ENCODE peak calls at places on chromosomes 4 and X, in nine cellular contexts. Q is WERI-Rb-1; O is epithelial cell of esophagus; N is AG04450; G is CD8-positive, alpha-beta T cell; C is cardiac muscle cell; V is mammary epithelial cell; K is MM.1S; D is upper lobe of left lung. I is an unnamed sample.

GRCh38 chrX:111402378-111402777 is 9.6 kb downstream of the DCX start:
- DNase-seq in K (no peak), C (no peak), D (no peak), V (no peak), Q (no peak), O (no peak), N (no peak), G (no peak), I (no peak)

GRCh38 chr4:152431287-152431686 is 104.6 kb downstream of the FBXW7 start:
- DNase-seq in N (no peak), K (no peak), O (no peak), D (no peak), C (no peak), G (no peak), V (no peak), Q (no peak), I (no peak)

GRCh38 chrX:13939741-13940597 is 89.7 kb downstream of the GEMIN8 start:
- DNase-seq in Q (no peak), G (no peak), C (no peak), V (no peak), N (no peak), O (no peak), D (no peak), K (no peak), I (no peak)

GRCh38 chr4:54585321-54586000 is 72.3 kb upstream of the KIT start:
- DNase-seq in Q (no peak), O (peak), V (peak), K (no peak), N (no peak), D (no peak), C (peak), G (no peak), I (no peak)

GRCh38 chr4:112895785-112896184 is 153.7 kb upstream of the ANK2 start:
- DNase-seq in V (peak), G (no peak), K (no peak), C (no peak), D (no peak), O (peak), Q (peak), N (no peak), I (no peak)

GRCh38 chrX:77426811-77427210 is 20.4 kb upstream of the FGF16 start:
- DNase-seq in G (no peak), D (no peak), V (peak), K (no peak), C (peak), Q (no peak), N (no peak), O (peak), I (no peak)

GRCh38 chrX:84932814-84933213 is 70.9 kb upstream of the APOOL start:
- DNase-seq in G (no peak), C (no peak), D (no peak), Q (no peak), V (no peak), N (no peak), O (no peak), K (no peak), I (no peak)

GRCh38 chrX:54043696-54044125 is 562 bp downstream of the PHF8 start:
- DNase-seq in N (no peak), V (peak), Q (peak), C (no peak), G (peak), D (peak), K (peak), O (peak), I (no peak)

GRCh38 chr4:10730019-10730418 is 45.5 kb upstream of the CLNK start:
- DNase-seq in Q (no peak), C (no peak), G (no peak), O (no peak), K (no peak), N (no peak), V (no peak), D (no peak), I (no peak)

GRCh38 chr4:15163284-15163645 is 161.0 kb downstream of the CPEB2 start:
- DNase-seq in C (peak), D (no peak), V (no peak), K (no peak), Q (peak), O (no peak), G (no peak), N (no peak), I (no peak)

GRCh38 chr4:53695540-53696463 is 104.5 kb upstream of the LNX1 start:
- DNase-seq in O (no peak), D (no peak), Q (no peak), V (no peak), N (no peak), G (no peak), C (no peak), K (no peak), I (no peak)

GRCh38 chr4:89001647-89002518 is 55.1 kb downstream of the FAM13A start:
- DNase-seq in V (no peak), D (no peak), G (no peak), C (no peak), O (peak), K (no peak), Q (no peak), N (no peak), I (no peak)

GRCh38 chr4:151600432-151600831 is 160.4 kb downstream of the GATB start:
- DNase-seq in N (no peak), K (no peak), V (peak), C (no peak), O (peak), D (no peak), Q (no peak), G (no peak), I (no peak)

GRCh38 chr4:138035781-138036258 is 206.3 kb downstream of the SLC7A11 start:
- DNase-seq in N (no peak), V (peak), C (peak), D (no peak), K (peak), G (no peak), Q (peak), O (peak), I (no peak)

GRCh38 chr4:68369474-68369805 is 19.6 kb upstream of the YTHDC1 start:
- DNase-seq in K (no peak), N (no peak), V (peak), D (no peak), C (peak), Q (no peak), O (peak), G (no peak), I (no peak)

GRCh38 chr4:72886602-72887001 is 182.9 kb downstream of the COX18 start:
- DNase-seq in D (no peak), O (peak), Q (no peak), C (peak), G (no peak), K (no peak), V (no peak), N (no peak), I (no peak)

GRCh38 chr4:106869551-106869950 is 166.6 kb downstream of the DKK2 start:
- DNase-seq in D (no peak), C (peak), V (peak), G (no peak), Q (no peak), N (no peak), K (no peak), O (peak), I (no peak)

GRCh38 chr4:36399762-36400353 is 118.4 kb downstream of the DTHD1 start:
- DNase-seq in Q (peak), K (peak), G (peak), O (peak), N (no peak), C (peak), V (no peak), D (no peak), I (no peak)

GRCh38 chr4:140286503-140286902 is 86.9 kb upstream of the SCOC start:
- DNase-seq in K (no peak), Q (no peak), C (no peak), G (no peak), N (no peak), V (no peak), D (peak), O (no peak), I (peak)

GRCh38 chrX:13690836-13691235 is 1.9 kb downstream of the RAB9A start:
- DNase-seq in Q (no peak), V (peak), G (no peak), N (no peak), D (no peak), K (no peak), O (no peak), C (no peak), I (no peak)

GRCh38 chr4:124111922-124112321 is 600.6 kb downstream of the ANKRD50 start:
- DNase-seq in N (peak), K (peak), O (peak), Q (peak), G (no peak), V (peak), C (peak), D (no peak), I (peak)

GRCh38 chr4:37822220-37822619 is 4.3 kb upstream of the PGM2 start:
- DNase-seq in O (no peak), K (no peak), N (no peak), G (no peak), D (no peak), V (no peak), Q (no peak), C (peak), I (no peak)

GRCh38 chr4:163331629-163332360 is 601 bp downstream of the NPY1R start:
- DNase-seq in Q (peak), N (no peak), O (peak), D (peak), V (peak), C (peak), K (no peak), G (no peak), I (no peak)

GRCh38 chr4:118915468-118915867 is 26.8 kb downstream of the SYNPO2 start:
- DNase-seq in G (no peak), V (peak), D (no peak), O (peak), Q (no peak), K (no peak), N (no peak), C (no peak), I (no peak)
- TF ChIP-seq CTCF in G (no peak), V (no peak), D (no peak), O (no peak), Q (no peak), K (no peak), N (no peak), C (no peak), I (no peak)

GRCh38 chr4:16894406-16894805 is 4.0 kb downstream of the LDB2 start:
- DNase-seq in D (no peak), O (no peak), N (no peak), Q (no peak), K (no peak), C (no peak), V (no peak), G (no peak), I (no peak)

GRCh38 chr4:16896871-16897270 is 1.6 kb downstream of the LDB2 start:
- DNase-seq in Q (no peak), V (no peak), G (no peak), K (no peak), O (no peak), C (peak), N (peak), D (no peak), I (peak)

GRCh38 chr4:16897351-16897750 is 1.1 kb downstream of the LDB2 start:
- DNase-seq in V (no peak), O (no peak), D (no peak), G (no peak), N (no peak), C (peak), Q (no peak), K (no peak), I (no peak)

GRCh38 chr4:16897991-16898827 is at the start of gene LDB2:
- DNase-seq in D (peak), O (no peak), V (no peak), G (no peak), C (peak), Q (no peak), K (no peak), N (peak), I (peak)

DNA sequence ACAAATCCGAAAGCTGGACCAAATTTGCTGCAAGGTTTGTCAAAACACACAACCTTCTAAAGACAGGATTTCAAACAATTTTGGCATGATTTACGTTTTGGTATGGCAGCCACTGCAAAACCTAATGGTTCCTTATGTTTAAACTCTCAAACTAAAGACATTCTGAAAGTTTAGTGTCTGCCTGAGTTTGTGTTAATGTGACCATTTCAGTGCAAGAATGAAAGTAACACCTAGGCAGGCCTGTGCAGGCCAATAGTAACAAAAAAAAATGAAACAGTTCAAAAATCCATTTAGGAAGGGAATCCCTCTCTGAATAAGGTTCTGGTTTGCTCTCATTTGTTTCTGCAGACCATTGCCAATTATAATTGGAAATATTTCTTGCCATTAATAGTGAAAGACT is 1.9 kb upstream of the LDB2 start:
- DNase-seq in V (no peak), G (no peak), D (no peak), N (no peak), K (no peak), O (no peak), Q (no peak), C (no peak), I (no peak)
- TF ChIP-seq CTCF in V (no peak), G (no peak), D (no peak), N (no peak), K (no peak), O (no peak), Q (no peak), C (no peak), I (no peak)

GRCh38 chr4:99457676-99458075 is 22.5 kb upstream of the ADH7 start:
- DNase-seq in V (peak), Q (no peak), K (no peak), N (no peak), C (no peak), D (no peak), G (no peak), O (peak), I (no peak)

GRCh38 chr4:99459546-99460042 is 24.5 kb upstream of the ADH7 start:
- DNase-seq in Q (no peak), D (no peak), K (no peak), C (no peak), G (no peak), V (no peak), N (no peak), O (no peak), I (no peak)

GRCh38 chr4:99461623-99462401 is 26.7 kb upstream of the ADH7 start:
- DNase-seq in K (no peak), Q (no peak), G (no peak), V (no peak), O (no peak), D (no peak), N (no peak), C (no peak), I (no peak)

GRCh38 chr4:99458911-99459447 is 23.8 kb upstream of the ADH7 start:
- DNase-seq in K (no peak), O (peak), D (no peak), N (no peak), G (no peak), C (peak), V (peak), Q (no peak), I (no peak)

GRCh38 chr4:99457270-99457669 is 22.1 kb upstream of the ADH7 start:
- DNase-seq in G (no peak), O (peak), C (peak), Q (peak), N (no peak), K (no peak), D (no peak), V (no peak), I (no peak)
- TF ChIP-seq CTCF in G (no peak), O (peak), C (peak), Q (peak), N (peak), K (no peak), D (no peak), V (no peak), I (peak)

DNA sequence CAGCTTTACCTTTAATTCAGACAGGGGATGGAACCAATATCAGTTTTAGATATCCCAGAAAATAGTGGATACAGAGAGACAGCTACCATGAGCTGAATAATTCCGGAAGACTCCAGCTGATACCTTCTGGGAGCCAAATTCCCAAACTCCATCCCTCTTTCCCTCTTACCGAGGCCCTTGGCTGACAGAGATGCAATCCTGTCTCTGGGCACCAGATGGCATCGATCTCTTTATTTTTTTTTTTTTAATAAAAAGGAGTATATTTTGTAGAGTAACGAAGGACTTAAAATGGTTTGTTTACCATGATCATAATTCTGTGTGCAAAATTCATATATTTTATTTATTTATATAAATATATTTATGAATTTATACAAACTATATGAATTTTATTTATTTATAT is 31.0 kb downstream of the RAB40A start:
- DNase-seq in Q (no peak), K (no peak), D (no peak), C (peak), G (no peak), V (no peak), N (no peak), O (peak), I (no peak)
- TF ChIP-seq CTCF in Q (peak), K (peak), D (no peak), C (peak), G (no peak), V (peak), N (peak), O (peak), I (peak)

DNA sequence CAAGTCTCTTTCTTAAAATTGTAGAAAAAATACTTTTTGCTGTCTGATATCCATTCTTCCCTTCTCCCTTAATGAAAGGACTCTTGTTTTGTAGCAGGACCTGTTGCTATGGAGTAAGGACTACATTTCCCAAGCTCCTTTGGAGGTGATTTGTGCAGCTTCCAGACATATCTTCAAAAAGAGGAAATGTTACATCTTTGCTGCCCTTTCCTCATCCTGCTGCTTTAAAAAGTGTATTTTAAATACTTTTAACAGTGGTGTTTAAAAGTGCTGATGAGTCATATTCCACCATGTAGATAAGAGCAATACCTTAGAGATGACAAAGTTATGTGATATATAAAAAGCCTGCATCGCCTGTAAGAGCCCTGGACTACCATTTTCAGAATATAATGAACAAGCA is 98.7 kb downstream of the CFAP299 start:
- DNase-seq in D (no peak), Q (no peak), C (peak), O (no peak), V (no peak), K (no peak), N (peak), G (no peak), I (no peak)
- TF ChIP-seq CTCF in D (no peak), Q (no peak), C (no peak), O (no peak), V (no peak), K (no peak), N (no peak), G (no peak), I (no peak)

DNA sequence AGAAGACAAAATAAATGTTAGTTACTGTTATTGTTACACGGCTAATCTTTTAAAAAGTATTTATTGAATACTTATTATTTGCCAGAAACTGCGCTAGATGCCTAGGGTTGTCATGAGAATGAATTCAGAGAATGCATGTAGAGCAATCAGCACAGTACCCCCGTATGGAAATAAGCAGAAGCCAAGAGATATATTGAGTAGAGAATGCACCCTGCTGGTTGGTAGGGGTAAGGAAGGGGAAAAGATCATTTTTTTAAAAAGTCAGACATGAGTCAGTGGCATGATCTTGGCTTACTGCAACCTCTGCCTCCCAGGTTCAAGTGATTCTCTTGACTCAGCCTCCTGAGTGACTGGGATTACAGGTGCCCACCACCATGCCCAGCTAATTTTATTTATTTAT is 13.1 kb upstream of the DRP2 start:
- DNase-seq in K (peak), Q (no peak), V (peak), C (peak), N (no peak), O (peak), D (no peak), G (no peak), I (no peak)
- TF ChIP-seq CTCF in K (peak), Q (peak), V (peak), C (peak), N (peak), O (peak), D (peak), G (no peak), I (peak)

DNA sequence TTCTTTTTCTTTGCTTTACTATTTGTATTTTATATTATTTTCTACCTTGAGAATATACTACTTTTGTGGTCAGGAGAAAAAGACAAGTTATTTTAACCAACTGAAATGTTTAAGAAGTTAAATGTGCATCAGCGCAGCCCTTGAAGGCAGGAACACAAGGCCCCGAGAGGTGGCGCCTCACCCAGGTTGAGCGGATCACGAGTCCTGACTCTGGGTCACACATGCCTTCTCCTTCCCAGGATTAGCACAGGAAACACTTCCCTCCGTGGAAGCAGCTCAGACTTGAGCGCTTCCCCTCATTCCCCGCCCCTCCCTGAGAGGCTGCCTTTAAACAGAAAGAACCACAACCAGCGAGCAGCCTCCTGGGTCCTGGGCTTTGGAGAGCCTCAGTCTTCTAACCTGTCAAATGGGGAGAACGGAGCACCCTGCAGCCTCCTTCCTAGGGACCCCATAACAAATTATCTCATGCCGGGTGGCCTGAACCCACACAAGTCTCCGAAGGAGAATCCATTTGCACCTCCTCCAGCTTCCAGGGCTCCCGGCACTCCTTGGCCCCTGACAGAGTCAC is 217.6 kb downstream of the AFAP1 start:
- DNase-seq in Q (no peak), C (peak), N (no peak), D (no peak), O (no peak), K (no peak), G (no peak), V (no peak), I (no peak)
- TF ChIP-seq CTCF in Q (peak), C (peak), N (peak), D (no peak), O (no peak), K (peak), G (no peak), V (no peak), I (no peak)

DNA sequence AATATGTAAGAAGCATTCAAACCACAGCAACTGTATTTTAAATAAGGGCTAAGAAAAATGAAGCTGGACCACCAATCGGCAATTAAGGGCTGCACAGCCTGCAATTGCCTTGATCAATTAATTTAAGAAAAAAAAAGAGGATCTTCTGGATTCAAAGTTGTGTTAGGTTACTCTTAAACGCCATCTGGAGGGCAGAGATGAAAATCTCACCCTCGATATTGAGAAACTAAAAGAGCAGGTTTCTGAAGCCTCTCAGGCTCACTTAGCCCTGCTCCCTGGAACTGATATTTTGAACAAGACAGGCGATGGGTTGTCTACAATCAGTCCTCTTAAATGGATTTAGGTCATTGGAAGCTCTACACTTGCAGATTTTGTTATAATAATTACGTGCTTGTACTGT is 579.4 kb downstream of the GRXCR1 start:
- DNase-seq in N (no peak), D (no peak), O (no peak), K (peak), C (no peak), G (no peak), Q (no peak), V (no peak), I (no peak)
- TF ChIP-seq CTCF in N (no peak), D (no peak), O (no peak), K (peak), C (no peak), G (no peak), Q (no peak), V (peak), I (no peak)

GRCh38 chr4:130257271-130257670 is 1161.3 kb downstream of the C4orf33 start:
- DNase-seq in V (peak), D (no peak), O (peak), N (no peak), K (no peak), G (no peak), C (peak), Q (no peak), I (peak)
- TF ChIP-seq CTCF in V (peak), D (no peak), O (peak), N (no peak), K (no peak), G (no peak), C (no peak), Q (no peak), I (no peak)

I was measured in AG09319.